ENCODE peak calls at places on chromosomes 1 and 21, in four cellular contexts. One of them, this sample, is unnamed.
A peak's percentile ranks its signal among the peaks of the same experiment; 100 is the strongest.

GRCh38 chr1:95035536-95035935 is 37.2 kb downstream of the ALG14 start:
- DNase-seq in stimulated activated CD4-positive, alpha-beta T cell treated with anti-CD3 and anti-CD28 coated beads, Interleukin-1b, Interleukin-23, amount 100 ng/mL, for 48 hours: no peak
- DNase-seq in T-helper 1 cell: no peak
- DNase-seq in activated CD4-positive, alpha-beta T cell treated with anti-CD3 and anti-CD28 coated beads, Interleukin-2, amount 50 U/mL, for 24 hours: no peak
- DNase-seq in this sample: no peak

GRCh38 chr1:4407851-4408250 is 246.6 kb upstream of the AJAP1 start:
- DNase-seq in stimulated activated CD4-positive, alpha-beta T cell treated with anti-CD3 and anti-CD28 coated beads, Interleukin-1b, Interleukin-23, amount 100 ng/mL, for 48 hours: no peak
- DNase-seq in T-helper 1 cell: no peak
- DNase-seq in activated CD4-positive, alpha-beta T cell treated with anti-CD3 and anti-CD28 coated beads, Interleukin-2, amount 50 U/mL, for 24 hours: no peak
- DNase-seq in this sample: no peak

GRCh38 chr1:37158113-37158749 is 123.9 kb upstream of the GRIK3 start:
- DNase-seq in stimulated activated CD4-positive, alpha-beta T cell treated with anti-CD3 and anti-CD28 coated beads, Interleukin-1b, Interleukin-23, amount 100 ng/mL, for 48 hours: no peak
- DNase-seq in T-helper 1 cell: no peak
- DNase-seq in activated CD4-positive, alpha-beta T cell treated with anti-CD3 and anti-CD28 coated beads, Interleukin-2, amount 50 U/mL, for 24 hours: no peak
- DNase-seq in this sample: no peak

GRCh38 chr1:228455715-228456114 is 31.5 kb upstream of the RNF187 start:
- DNase-seq in stimulated activated CD4-positive, alpha-beta T cell treated with anti-CD3 and anti-CD28 coated beads, Interleukin-1b, Interleukin-23, amount 100 ng/mL, for 48 hours: no peak
- DNase-seq in T-helper 1 cell: no peak
- DNase-seq in activated CD4-positive, alpha-beta T cell treated with anti-CD3 and anti-CD28 coated beads, Interleukin-2, amount 50 U/mL, for 24 hours: no peak
- DNase-seq in this sample: no peak

GRCh38 chr1:33347650-33347992 is 26.7 kb upstream of the A3GALT2 start:
- DNase-seq in stimulated activated CD4-positive, alpha-beta T cell treated with anti-CD3 and anti-CD28 coated beads, Interleukin-1b, Interleukin-23, amount 100 ng/mL, for 48 hours: no peak
- DNase-seq in T-helper 1 cell: no peak
- DNase-seq in activated CD4-positive, alpha-beta T cell treated with anti-CD3 and anti-CD28 coated beads, Interleukin-2, amount 50 U/mL, for 24 hours: no peak
- DNase-seq in this sample: no peak

GRCh38 chr1:45752441-45753052 is 2.1 kb upstream of the IPP start:
- DNase-seq in stimulated activated CD4-positive, alpha-beta T cell treated with anti-CD3 and anti-CD28 coated beads, Interleukin-1b, Interleukin-23, amount 100 ng/mL, for 48 hours: no peak
- DNase-seq in T-helper 1 cell: peak; percentile 11
- DNase-seq in activated CD4-positive, alpha-beta T cell treated with anti-CD3 and anti-CD28 coated beads, Interleukin-2, amount 50 U/mL, for 24 hours: no peak
- DNase-seq in this sample: no peak

GRCh38 chr1:31183927-31184554 is 55.6 kb downstream of the NKAIN1 start:
- DNase-seq in stimulated activated CD4-positive, alpha-beta T cell treated with anti-CD3 and anti-CD28 coated beads, Interleukin-1b, Interleukin-23, amount 100 ng/mL, for 48 hours: peak; percentile 16
- DNase-seq in T-helper 1 cell: peak; percentile 21
- DNase-seq in activated CD4-positive, alpha-beta T cell treated with anti-CD3 and anti-CD28 coated beads, Interleukin-2, amount 50 U/mL, for 24 hours: no peak
- DNase-seq in this sample: peak; percentile 20

GRCh38 chr1:109248797-109249629 is at the start of gene CELSR2:
- DNase-seq in stimulated activated CD4-positive, alpha-beta T cell treated with anti-CD3 and anti-CD28 coated beads, Interleukin-1b, Interleukin-23, amount 100 ng/mL, for 48 hours: peak; percentile 49
- DNase-seq in T-helper 1 cell: peak; percentile 69
- DNase-seq in activated CD4-positive, alpha-beta T cell treated with anti-CD3 and anti-CD28 coated beads, Interleukin-2, amount 50 U/mL, for 24 hours: peak; percentile 37
- DNase-seq in this sample: peak; percentile 72

GRCh38 chr1:170198584-170198983 is 52.8 kb downstream of the NTMT2 start:
- DNase-seq in stimulated activated CD4-positive, alpha-beta T cell treated with anti-CD3 and anti-CD28 coated beads, Interleukin-1b, Interleukin-23, amount 100 ng/mL, for 48 hours: no peak
- DNase-seq in T-helper 1 cell: no peak
- DNase-seq in activated CD4-positive, alpha-beta T cell treated with anti-CD3 and anti-CD28 coated beads, Interleukin-2, amount 50 U/mL, for 24 hours: no peak
- DNase-seq in this sample: no peak

GRCh38 chr1:109762821-109763645 is 690 bp downstream of the EPS8L3 start:
- DNase-seq in stimulated activated CD4-positive, alpha-beta T cell treated with anti-CD3 and anti-CD28 coated beads, Interleukin-1b, Interleukin-23, amount 100 ng/mL, for 48 hours: no peak
- DNase-seq in T-helper 1 cell: no peak
- DNase-seq in activated CD4-positive, alpha-beta T cell treated with anti-CD3 and anti-CD28 coated beads, Interleukin-2, amount 50 U/mL, for 24 hours: no peak
- DNase-seq in this sample: no peak

GRCh38 chr1:155127105-155127671 is 488 bp upstream of the EFNA1 start:
- DNase-seq in stimulated activated CD4-positive, alpha-beta T cell treated with anti-CD3 and anti-CD28 coated beads, Interleukin-1b, Interleukin-23, amount 100 ng/mL, for 48 hours: no peak
- DNase-seq in T-helper 1 cell: no peak
- DNase-seq in activated CD4-positive, alpha-beta T cell treated with anti-CD3 and anti-CD28 coated beads, Interleukin-2, amount 50 U/mL, for 24 hours: no peak
- DNase-seq in this sample: no peak

GRCh38 chr1:154730251-154730650 is 122.3 kb upstream of the ADAR start:
- DNase-seq in stimulated activated CD4-positive, alpha-beta T cell treated with anti-CD3 and anti-CD28 coated beads, Interleukin-1b, Interleukin-23, amount 100 ng/mL, for 48 hours: no peak
- DNase-seq in T-helper 1 cell: no peak
- DNase-seq in activated CD4-positive, alpha-beta T cell treated with anti-CD3 and anti-CD28 coated beads, Interleukin-2, amount 50 U/mL, for 24 hours: no peak
- DNase-seq in this sample: no peak

GRCh38 chr1:99943238-99943794 is 26.5 kb upstream of the SLC35A3 start:
- DNase-seq in stimulated activated CD4-positive, alpha-beta T cell treated with anti-CD3 and anti-CD28 coated beads, Interleukin-1b, Interleukin-23, amount 100 ng/mL, for 48 hours: no peak
- DNase-seq in T-helper 1 cell: no peak
- DNase-seq in activated CD4-positive, alpha-beta T cell treated with anti-CD3 and anti-CD28 coated beads, Interleukin-2, amount 50 U/mL, for 24 hours: no peak
- DNase-seq in this sample: no peak

GRCh38 chr1:156693858-156694562 is 11.4 kb downstream of the CRABP2 start:
- DNase-seq in stimulated activated CD4-positive, alpha-beta T cell treated with anti-CD3 and anti-CD28 coated beads, Interleukin-1b, Interleukin-23, amount 100 ng/mL, for 48 hours: no peak
- DNase-seq in T-helper 1 cell: no peak
- DNase-seq in activated CD4-positive, alpha-beta T cell treated with anti-CD3 and anti-CD28 coated beads, Interleukin-2, amount 50 U/mL, for 24 hours: no peak
- DNase-seq in this sample: no peak

GRCh38 chr1:89454845-89455521 is 69.6 kb upstream of the LRRC8B start:
- DNase-seq in stimulated activated CD4-positive, alpha-beta T cell treated with anti-CD3 and anti-CD28 coated beads, Interleukin-1b, Interleukin-23, amount 100 ng/mL, for 48 hours: peak; percentile 55
- DNase-seq in T-helper 1 cell: peak; percentile 69
- DNase-seq in activated CD4-positive, alpha-beta T cell treated with anti-CD3 and anti-CD28 coated beads, Interleukin-2, amount 50 U/mL, for 24 hours: peak; percentile 48
- DNase-seq in this sample: peak; percentile 21

GRCh38 chr1:112575154-112575804 is 43.7 kb downstream of the ST7L start:
- DNase-seq in stimulated activated CD4-positive, alpha-beta T cell treated with anti-CD3 and anti-CD28 coated beads, Interleukin-1b, Interleukin-23, amount 100 ng/mL, for 48 hours: no peak
- DNase-seq in T-helper 1 cell: no peak
- DNase-seq in activated CD4-positive, alpha-beta T cell treated with anti-CD3 and anti-CD28 coated beads, Interleukin-2, amount 50 U/mL, for 24 hours: no peak
- DNase-seq in this sample: no peak

GRCh38 chr1:226659641-226660040 is 79.4 kb downstream of the ITPKB start:
- DNase-seq in stimulated activated CD4-positive, alpha-beta T cell treated with anti-CD3 and anti-CD28 coated beads, Interleukin-1b, Interleukin-23, amount 100 ng/mL, for 48 hours: no peak
- DNase-seq in T-helper 1 cell: no peak
- DNase-seq in activated CD4-positive, alpha-beta T cell treated with anti-CD3 and anti-CD28 coated beads, Interleukin-2, amount 50 U/mL, for 24 hours: no peak
- DNase-seq in this sample: no peak

GRCh38 chr1:96487961-96488360 is 233.6 kb upstream of the PTBP2 start:
- DNase-seq in stimulated activated CD4-positive, alpha-beta T cell treated with anti-CD3 and anti-CD28 coated beads, Interleukin-1b, Interleukin-23, amount 100 ng/mL, for 48 hours: no peak
- DNase-seq in T-helper 1 cell: no peak
- DNase-seq in activated CD4-positive, alpha-beta T cell treated with anti-CD3 and anti-CD28 coated beads, Interleukin-2, amount 50 U/mL, for 24 hours: no peak
- DNase-seq in this sample: no peak

GRCh38 chr1:171805395-171806115 is 24.1 kb downstream of the METTL13 start:
- DNase-seq in stimulated activated CD4-positive, alpha-beta T cell treated with anti-CD3 and anti-CD28 coated beads, Interleukin-1b, Interleukin-23, amount 100 ng/mL, for 48 hours: no peak
- DNase-seq in T-helper 1 cell: no peak
- DNase-seq in activated CD4-positive, alpha-beta T cell treated with anti-CD3 and anti-CD28 coated beads, Interleukin-2, amount 50 U/mL, for 24 hours: no peak
- DNase-seq in this sample: no peak

GRCh38 chr1:155133799-155134281 is 1.8 kb upstream of the SLC50A1 start:
- DNase-seq in stimulated activated CD4-positive, alpha-beta T cell treated with anti-CD3 and anti-CD28 coated beads, Interleukin-1b, Interleukin-23, amount 100 ng/mL, for 48 hours: no peak
- DNase-seq in T-helper 1 cell: no peak
- DNase-seq in activated CD4-positive, alpha-beta T cell treated with anti-CD3 and anti-CD28 coated beads, Interleukin-2, amount 50 U/mL, for 24 hours: no peak
- DNase-seq in this sample: no peak

GRCh38 chr1:5996641-5997270 is 4.5 kb upstream of the NPHP4 start:
- DNase-seq in stimulated activated CD4-positive, alpha-beta T cell treated with anti-CD3 and anti-CD28 coated beads, Interleukin-1b, Interleukin-23, amount 100 ng/mL, for 48 hours: no peak
- DNase-seq in T-helper 1 cell: no peak
- DNase-seq in activated CD4-positive, alpha-beta T cell treated with anti-CD3 and anti-CD28 coated beads, Interleukin-2, amount 50 U/mL, for 24 hours: no peak
- DNase-seq in this sample: no peak

GRCh38 chr1:50705699-50706098 is 254.4 kb downstream of the FAF1 start:
- DNase-seq in stimulated activated CD4-positive, alpha-beta T cell treated with anti-CD3 and anti-CD28 coated beads, Interleukin-1b, Interleukin-23, amount 100 ng/mL, for 48 hours: no peak
- DNase-seq in T-helper 1 cell: no peak
- DNase-seq in activated CD4-positive, alpha-beta T cell treated with anti-CD3 and anti-CD28 coated beads, Interleukin-2, amount 50 U/mL, for 24 hours: no peak
- DNase-seq in this sample: no peak

GRCh38 chr21:16082038-16082816 is 352.4 kb downstream of the USP25 start:
- DNase-seq in stimulated activated CD4-positive, alpha-beta T cell treated with anti-CD3 and anti-CD28 coated beads, Interleukin-1b, Interleukin-23, amount 100 ng/mL, for 48 hours: no peak
- DNase-seq in T-helper 1 cell: no peak
- DNase-seq in activated CD4-positive, alpha-beta T cell treated with anti-CD3 and anti-CD28 coated beads, Interleukin-2, amount 50 U/mL, for 24 hours: no peak
- DNase-seq in this sample: no peak

This sample was measured in CD8-positive, alpha-beta T cell.